ENCODE peak calls at places on chromosomes 12 and 14, in eight cellular contexts. One of them, this sample, is unnamed.

GRCh38 chr12:103241184-103241583 is 254.6 kb downstream of the C12orf42 start:
- DNase-seq in HL-60: no peak
- DNase-seq in A549: no peak
- DNase-seq in kidney epithelial cell: no peak
- DNase-seq in left ventricle myocardium inferior: no peak
- DNase-seq in Calu3: no peak
- DNase-seq in IMR-90: no peak
- DNase-seq in foreskin fibroblast: no peak
- DNase-seq in this sample: no peak

GRCh38 chr14:72943876-72944430 is 17.7 kb downstream of the DCAF4 start:
- DNase-seq in A549: no peak
- DNase-seq in HL-60: no peak
- DNase-seq in kidney epithelial cell: no peak
- DNase-seq in IMR-90: no peak
- DNase-seq in foreskin fibroblast: no peak
- DNase-seq in Calu3: no peak
- DNase-seq in left ventricle myocardium inferior: no peak
- DNase-seq in this sample: no peak

GRCh38 chr12:124497658-124498057 is 69.8 kb downstream of the NCOR2 start:
- DNase-seq in A549: no peak
- DNase-seq in left ventricle myocardium inferior: peak
- DNase-seq in IMR-90: peak
- DNase-seq in kidney epithelial cell: no peak
- DNase-seq in Calu3: no peak
- DNase-seq in HL-60: no peak
- DNase-seq in foreskin fibroblast: peak
- DNase-seq in this sample: peak

GRCh38 chr12:26119391-26119981 is 5.4 kb downstream of the BHLHE41 start:
- DNase-seq in HL-60: no peak
- DNase-seq in IMR-90: peak
- DNase-seq in Calu3: peak
- DNase-seq in foreskin fibroblast: peak
- DNase-seq in A549: peak
- DNase-seq in kidney epithelial cell: no peak
- DNase-seq in left ventricle myocardium inferior: no peak
- DNase-seq in this sample: no peak

GRCh38 chr14:102351023-102351422 is 11.7 kb downstream of the CINP start:
- DNase-seq in IMR-90: no peak
- DNase-seq in HL-60: no peak
- DNase-seq in Calu3: no peak
- DNase-seq in A549: no peak
- DNase-seq in foreskin fibroblast: no peak
- DNase-seq in kidney epithelial cell: no peak
- DNase-seq in left ventricle myocardium inferior: peak
- DNase-seq in this sample: no peak

GRCh38 chr14:55581011-55581806 is 1.2 kb downstream of the KTN1 start:
- DNase-seq in kidney epithelial cell: no peak
- DNase-seq in A549: peak
- DNase-seq in foreskin fibroblast: peak
- DNase-seq in IMR-90: no peak
- DNase-seq in left ventricle myocardium inferior: peak
- DNase-seq in Calu3: peak
- DNase-seq in HL-60: no peak
- DNase-seq in this sample: peak

GRCh38 chr12:69027411-69027811 is 94.4 kb upstream of the CPM start:
- DNase-seq in HL-60: no peak
- DNase-seq in Calu3: no peak
- DNase-seq in A549: no peak
- DNase-seq in IMR-90: peak
- DNase-seq in left ventricle myocardium inferior: no peak
- DNase-seq in foreskin fibroblast: no peak
- DNase-seq in kidney epithelial cell: no peak
- DNase-seq in this sample: no peak

GRCh38 chr12:89988156-89988555 is 279.5 kb upstream of the ATP2B1 start:
- DNase-seq in foreskin fibroblast: peak
- DNase-seq in Calu3: no peak
- DNase-seq in A549: no peak
- DNase-seq in IMR-90: peak
- DNase-seq in left ventricle myocardium inferior: no peak
- DNase-seq in HL-60: no peak
- DNase-seq in kidney epithelial cell: no peak
- DNase-seq in this sample: no peak

GRCh38 chr14:55245657-55246268 is 25.5 kb upstream of the FBXO34 start:
- DNase-seq in Calu3: peak
- DNase-seq in left ventricle myocardium inferior: no peak
- DNase-seq in kidney epithelial cell: no peak
- DNase-seq in HL-60: no peak
- DNase-seq in A549: peak
- DNase-seq in IMR-90: peak
- DNase-seq in foreskin fibroblast: no peak
- DNase-seq in this sample: no peak

GRCh38 chr14:24093901-24094838 is at the start of gene PCK2:
- DNase-seq in HL-60: peak
- DNase-seq in kidney epithelial cell: peak
- DNase-seq in A549: peak
- DNase-seq in foreskin fibroblast: peak
- DNase-seq in left ventricle myocardium inferior: peak
- DNase-seq in IMR-90: peak
- DNase-seq in Calu3: peak
- DNase-seq in this sample: peak
- TF ChIP-seq CTCF in HL-60: no peak
- TF ChIP-seq CTCF in kidney epithelial cell: peak
- TF ChIP-seq CTCF in A549: no peak
- TF ChIP-seq CTCF in foreskin fibroblast: no peak
- TF ChIP-seq CTCF in left ventricle myocardium inferior: peak
- TF ChIP-seq CTCF in IMR-90: peak
- TF ChIP-seq CTCF in Calu3: no peak
- TF ChIP-seq CTCF in this sample: no peak

GRCh38 chr12:53791735-53792326 is 40.1 kb upstream of the CISTR start:
- DNase-seq in Calu3: peak
- DNase-seq in left ventricle myocardium inferior: no peak
- DNase-seq in HL-60: no peak
- DNase-seq in foreskin fibroblast: no peak
- DNase-seq in IMR-90: no peak
- DNase-seq in A549: peak
- DNase-seq in kidney epithelial cell: no peak
- DNase-seq in this sample: no peak
- TF ChIP-seq CTCF in Calu3: peak
- TF ChIP-seq CTCF in left ventricle myocardium inferior: peak
- TF ChIP-seq CTCF in HL-60: peak
- TF ChIP-seq CTCF in foreskin fibroblast: peak
- TF ChIP-seq CTCF in IMR-90: peak
- TF ChIP-seq CTCF in A549: peak
- TF ChIP-seq CTCF in kidney epithelial cell: peak
- TF ChIP-seq CTCF in this sample: peak

GRCh38 chr14:87934185-87934584 is 58.8 kb downstream of the GALC start:
- DNase-seq in foreskin fibroblast: no peak
- DNase-seq in Calu3: no peak
- DNase-seq in kidney epithelial cell: no peak
- DNase-seq in A549: peak
- DNase-seq in HL-60: no peak
- DNase-seq in left ventricle myocardium inferior: no peak
- DNase-seq in IMR-90: peak
- DNase-seq in this sample: no peak
- TF ChIP-seq CTCF in foreskin fibroblast: no peak
- TF ChIP-seq CTCF in Calu3: no peak
- TF ChIP-seq CTCF in kidney epithelial cell: peak
- TF ChIP-seq CTCF in A549: no peak
- TF ChIP-seq CTCF in HL-60: no peak
- TF ChIP-seq CTCF in left ventricle myocardium inferior: no peak
- TF ChIP-seq CTCF in IMR-90: no peak
- TF ChIP-seq CTCF in this sample: no peak

DNA sequence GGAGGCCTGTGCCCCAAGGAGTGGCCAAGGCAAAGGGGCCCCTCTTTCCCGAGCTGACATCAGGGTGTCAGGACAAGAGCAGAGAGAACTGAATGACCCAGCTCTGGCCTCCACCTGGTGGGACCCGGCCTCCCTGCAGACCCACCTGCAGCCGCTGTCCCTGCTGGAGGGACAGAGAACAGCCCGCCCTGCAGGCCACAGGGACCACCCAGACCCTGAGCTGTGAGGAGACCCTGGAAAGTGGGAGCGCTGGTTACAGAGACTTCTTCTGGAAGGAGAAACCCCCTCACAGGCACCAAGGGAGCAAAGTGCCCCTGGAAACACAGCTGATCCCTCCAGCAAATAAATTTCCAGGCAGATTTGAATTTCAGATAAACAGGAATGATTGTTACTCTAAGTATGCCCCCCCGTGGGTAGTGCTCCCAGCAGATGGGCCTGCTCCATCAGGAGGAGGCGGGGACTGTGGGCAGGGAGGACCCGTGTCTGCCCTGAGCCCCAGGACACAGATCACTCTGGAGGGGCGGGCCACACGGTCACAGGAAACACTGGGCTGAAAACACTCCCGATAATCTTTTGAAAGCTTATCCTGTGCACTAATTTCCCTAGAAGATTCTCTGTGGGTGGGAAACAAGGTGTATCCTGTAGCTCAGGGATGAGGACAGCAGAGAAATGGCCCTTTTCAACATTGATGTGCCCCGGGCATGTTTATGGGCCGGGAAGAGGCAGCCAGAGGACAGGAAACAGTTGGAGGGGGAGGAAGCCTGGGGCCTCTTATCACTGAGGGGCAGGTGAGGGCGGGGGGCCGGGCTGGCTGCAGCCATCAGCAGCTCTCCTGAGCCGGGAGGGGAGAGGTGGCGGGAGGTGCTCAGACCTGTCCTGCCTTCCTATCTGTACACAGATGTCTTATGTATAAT is 276.0 kb downstream of the ADGRD1 start:
- DNase-seq in left ventricle myocardium inferior: peak
- DNase-seq in HL-60: no peak
- DNase-seq in kidney epithelial cell: no peak
- DNase-seq in A549: no peak
- DNase-seq in Calu3: no peak
- DNase-seq in foreskin fibroblast: no peak
- DNase-seq in IMR-90: no peak
- DNase-seq in this sample: no peak
- TF ChIP-seq CTCF in left ventricle myocardium inferior: no peak
- TF ChIP-seq CTCF in HL-60: no peak
- TF ChIP-seq CTCF in kidney epithelial cell: no peak
- TF ChIP-seq CTCF in A549: no peak
- TF ChIP-seq CTCF in Calu3: no peak
- TF ChIP-seq CTCF in foreskin fibroblast: no peak
- TF ChIP-seq CTCF in IMR-90: no peak
- TF ChIP-seq CTCF in this sample: no peak

GRCh38 chr12:21065845-21066244 is 65.1 kb upstream of the SLCO1B1 start:
- DNase-seq in foreskin fibroblast: no peak
- DNase-seq in Calu3: peak
- DNase-seq in HL-60: no peak
- DNase-seq in IMR-90: no peak
- DNase-seq in left ventricle myocardium inferior: no peak
- DNase-seq in kidney epithelial cell: no peak
- DNase-seq in A549: peak
- DNase-seq in this sample: no peak
- TF ChIP-seq CTCF in foreskin fibroblast: no peak
- TF ChIP-seq CTCF in Calu3: no peak
- TF ChIP-seq CTCF in HL-60: no peak
- TF ChIP-seq CTCF in IMR-90: no peak
- TF ChIP-seq CTCF in left ventricle myocardium inferior: peak
- TF ChIP-seq CTCF in kidney epithelial cell: peak
- TF ChIP-seq CTCF in A549: peak
- TF ChIP-seq CTCF in this sample: no peak

GRCh38 chr12:100651108-100651507 is 77.6 kb downstream of the GAS2L3 start:
- DNase-seq in HL-60: no peak
- DNase-seq in IMR-90: no peak
- DNase-seq in A549: no peak
- DNase-seq in foreskin fibroblast: no peak
- DNase-seq in Calu3: no peak
- DNase-seq in left ventricle myocardium inferior: no peak
- DNase-seq in kidney epithelial cell: no peak
- DNase-seq in this sample: no peak
- TF ChIP-seq CTCF in HL-60: no peak
- TF ChIP-seq CTCF in IMR-90: no peak
- TF ChIP-seq CTCF in A549: no peak
- TF ChIP-seq CTCF in foreskin fibroblast: peak
- TF ChIP-seq CTCF in Calu3: peak
- TF ChIP-seq CTCF in left ventricle myocardium inferior: no peak
- TF ChIP-seq CTCF in kidney epithelial cell: peak
- TF ChIP-seq CTCF in this sample: peak

GRCh38 chr12:56862264-56862663 is 71.9 kb downstream of the SDR9C7 start:
- DNase-seq in left ventricle myocardium inferior: no peak
- DNase-seq in A549: no peak
- DNase-seq in foreskin fibroblast: no peak
- DNase-seq in Calu3: no peak
- DNase-seq in IMR-90: no peak
- DNase-seq in kidney epithelial cell: no peak
- DNase-seq in HL-60: no peak
- DNase-seq in this sample: no peak
- TF ChIP-seq CTCF in left ventricle myocardium inferior: no peak
- TF ChIP-seq CTCF in A549: no peak
- TF ChIP-seq CTCF in foreskin fibroblast: no peak
- TF ChIP-seq CTCF in Calu3: no peak
- TF ChIP-seq CTCF in IMR-90: no peak
- TF ChIP-seq CTCF in kidney epithelial cell: no peak
- TF ChIP-seq CTCF in HL-60: no peak
- TF ChIP-seq CTCF in this sample: no peak

GRCh38 chr12:91311081-91311480 is 128.5 kb upstream of the DCN start:
- DNase-seq in IMR-90: no peak
- DNase-seq in foreskin fibroblast: no peak
- DNase-seq in Calu3: no peak
- DNase-seq in left ventricle myocardium inferior: no peak
- DNase-seq in A549: no peak
- DNase-seq in kidney epithelial cell: no peak
- DNase-seq in HL-60: no peak
- DNase-seq in this sample: no peak
- TF ChIP-seq CTCF in IMR-90: no peak
- TF ChIP-seq CTCF in foreskin fibroblast: no peak
- TF ChIP-seq CTCF in Calu3: no peak
- TF ChIP-seq CTCF in left ventricle myocardium inferior: no peak
- TF ChIP-seq CTCF in A549: no peak
- TF ChIP-seq CTCF in kidney epithelial cell: no peak
- TF ChIP-seq CTCF in HL-60: no peak
- TF ChIP-seq CTCF in this sample: no peak

GRCh38 chr12:123384994-123385376 is 1.1 kb downstream of the KMT5A start:
- DNase-seq in A549: peak
- DNase-seq in kidney epithelial cell: no peak
- DNase-seq in HL-60: no peak
- DNase-seq in foreskin fibroblast: no peak
- DNase-seq in left ventricle myocardium inferior: no peak
- DNase-seq in IMR-90: peak
- DNase-seq in Calu3: no peak
- DNase-seq in this sample: no peak
- TF ChIP-seq CTCF in A549: no peak
- TF ChIP-seq CTCF in kidney epithelial cell: no peak
- TF ChIP-seq CTCF in HL-60: no peak
- TF ChIP-seq CTCF in foreskin fibroblast: no peak
- TF ChIP-seq CTCF in left ventricle myocardium inferior: no peak
- TF ChIP-seq CTCF in IMR-90: no peak
- TF ChIP-seq CTCF in Calu3: no peak
- TF ChIP-seq CTCF in this sample: no peak